ENCODE peak calls at places on chromosomes 13 and 19, in ten cellular contexts. M is Caki2; L is stimulated activated CD8-positive, alpha-beta memory T cell treated with anti-CD3 and anti-CD28 coated beads, Interleukin-15, amount 100 ng/mL, for 1 hour; H is epithelial cell of proximal tubule; P is tibial artery; W is thoracic aorta; G is astrocyte of the spinal cord; R is psoas muscle; Y is stimulated activated CD4-positive, alpha-beta T cell treated with anti-CD3 and anti-CD28 coated beads, Interleukin-4, amount 100 ng/mL, for 4 hours; S is iris pigment epithelial cell. O is an unnamed sample.

GRCh38 chr13:53788286-53788685 is 759.7 kb downstream of the OLFM4 start:
- DNase-seq in M (no peak), L (no peak), H (no peak), P (no peak), W (no peak), G (no peak), R (no peak), Y (no peak), S (no peak), O (no peak)

GRCh38 chr19:41753936-41754529 is 1.3 kb upstream of the CEACAM6 start:
- DNase-seq in M (peak; percentile 33), L (peak; percentile 61), H (no peak), P (peak; percentile 48), W (no peak), G (peak; percentile 7), R (no peak), Y (peak; percentile 60), S (peak; percentile 21), O (peak; percentile 3)

GRCh38 chr19:33292595-33293254 is 9.6 kb downstream of the CEBPA start:
- DNase-seq in M (peak; percentile 38), L (no peak), H (no peak), P (no peak), W (no peak), G (no peak), R (no peak), Y (no peak), S (no peak), O (no peak)

GRCh38 chr13:71525004-71525403 is 342.0 kb downstream of the DACH1 start:
- DNase-seq in M (no peak), L (no peak), H (no peak), P (no peak), W (no peak), G (no peak), R (no peak), Y (no peak), S (no peak), O (no peak)

GRCh38 chr19:11736696-11737095 is 2.0 kb downstream of the ZNF823 start:
- DNase-seq in M (peak; percentile 51), L (no peak), H (no peak), P (peak; percentile 50), W (peak; percentile 2), G (peak; percentile 8), R (peak; percentile 31), Y (no peak), S (peak; percentile 27), O (peak; percentile 15)

GRCh38 chr13:42752731-42753130 is 28.7 kb upstream of the FAM216B start:
- DNase-seq in M (no peak), L (no peak), H (no peak), P (no peak), W (no peak), G (no peak), R (no peak), Y (no peak), S (peak; percentile 67), O (no peak)

GRCh38 chr13:37209621-37210020 is 104.2 kb upstream of the CSNK1A1L start:
- DNase-seq in M (no peak), L (no peak), H (no peak), P (no peak), W (no peak), G (no peak), R (no peak), Y (no peak), S (peak; percentile 40), O (peak; percentile 53)

GRCh38 chr13:102089177-102089576 is 312.7 kb downstream of the FGF14 start:
- DNase-seq in M (peak; percentile 5), L (no peak), H (no peak), P (no peak), W (no peak), G (peak; percentile 20), R (no peak), Y (no peak), S (peak; percentile 14), O (peak; percentile 31)

GRCh38 chr19:47044946-47045866 is 3.2 kb downstream of the TMEM160 start:
- DNase-seq in M (no peak), L (no peak), H (no peak), P (no peak), W (no peak), G (no peak), R (no peak), Y (no peak), S (no peak), O (no peak)

GRCh38 chr13:77833331-77833863 is 85.2 kb downstream of the EDNRB start:
- DNase-seq in M (no peak), L (no peak), H (no peak), P (peak; percentile 24), W (no peak), G (peak; percentile 3), R (no peak), Y (no peak), S (peak; percentile 61), O (peak; percentile 60)

GRCh38 chr19:19606021-19606420 is 12.5 kb downstream of the PBX4 start:
- DNase-seq in M (peak; percentile 87), L (no peak), H (no peak), P (no peak), W (no peak), G (no peak), R (no peak), Y (peak; percentile 65), S (peak; percentile 42), O (no peak)

GRCh38 chr19:15323496-15324235 is 8.7 kb downstream of the BRD4 start:
- DNase-seq in M (no peak), L (no peak), H (no peak), P (peak; percentile 64), W (no peak), G (peak; percentile 23), R (peak; percentile 36), Y (no peak), S (peak; percentile 78), O (peak; percentile 34)

GRCh38 chr13:109156181-109156935 is 526.9 kb downstream of the MYO16 start:
- DNase-seq in M (peak; percentile 27), L (no peak), H (no peak), P (no peak), W (no peak), G (peak; percentile 86), R (no peak), Y (no peak), S (peak; percentile 89), O (peak; percentile 93)

GRCh38 chr13:95087746-95088305 is 213.4 kb downstream of the ABCC4 start:
- DNase-seq in M (no peak), L (no peak), H (no peak), P (no peak), W (no peak), G (peak; percentile 54), R (no peak), Y (no peak), S (peak; percentile 85), O (peak; percentile 37)

GRCh38 chr19:45121827-45122345 is 28.9 kb downstream of the PPP1R37 start:
- DNase-seq in M (no peak), L (no peak), H (no peak), P (no peak), W (no peak), G (no peak), R (no peak), Y (no peak), S (no peak), O (no peak)

GRCh38 chr19:43798546-43799409 is 3.5 kb downstream of the LYPD5 start:
- DNase-seq in M (peak; percentile 88), L (peak; percentile 30), H (no peak), P (no peak), W (no peak), G (no peak), R (peak; percentile 42), Y (peak; percentile 87), S (no peak), O (peak; percentile 42)

GRCh38 chr19:2888739-2889224 is 11.9 kb upstream of the ZNF57 start:
- DNase-seq in M (no peak), L (peak; percentile 29), H (no peak), P (peak; percentile 24), W (no peak), G (no peak), R (peak; percentile 58), Y (peak; percentile 74), S (no peak), O (peak; percentile 8)

GRCh38 chr19:5914946-5915781 is 1.1 kb downstream of the CAPS start:
- DNase-seq in M (no peak), L (no peak), H (no peak), P (no peak), W (no peak), G (no peak), R (no peak), Y (no peak), S (no peak), O (no peak)

GRCh38 chr19:4495471-4495870 is 22.8 kb downstream of the PLIN4 start:
- DNase-seq in M (no peak), L (no peak), H (no peak), P (no peak), W (no peak), G (no peak), R (no peak), Y (no peak), S (no peak), O (no peak)

GRCh38 chr13:91398413-91399188 is at the start of gene GPC5:
- DNase-seq in M (peak; percentile 50), L (peak; percentile 59), H (no peak), P (peak; percentile 59), W (peak; percentile 4), G (peak; percentile 45), R (peak; percentile 68), Y (peak; percentile 82), S (peak; percentile 34), O (peak; percentile 56)

GRCh38 chr13:60121288-60121687 is 42.4 kb downstream of the DIAPH3 start:
- DNase-seq in M (no peak), L (no peak), H (no peak), P (no peak), W (no peak), G (no peak), R (no peak), Y (no peak), S (no peak), O (no peak)

GRCh38 chr19:43132696-43133095 is 50.2 kb upstream of the PSG2 start:
- DNase-seq in M (no peak), L (no peak), H (no peak), P (no peak), W (no peak), G (no peak), R (no peak), Y (no peak), S (no peak), O (no peak)

GRCh38 chr13:94534171-94534570 is 54.7 kb upstream of the DCT start:
- DNase-seq in M (no peak), L (no peak), H (peak; percentile 1), P (no peak), W (no peak), G (peak; percentile 19), R (no peak), Y (no peak), S (peak; percentile 40), O (peak; percentile 11)

O was measured in fibroblast of lung.